ENCODE peak calls at places on chromosomes 2 and 18, in six cellular contexts. X is ovary, I is sigmoid colon, N is transverse colon, K is H1, F is stomach. D is an unnamed sample.

GRCh38 chr2:111139637-111140317 is 19.1 kb downstream of the BCL2L11 start:
- DNase-seq in N (no peak), X (no peak), I (no peak), K (no peak), F (peak), D (no peak)

GRCh38 chr2:239819974-239820555 is 205.1 kb downstream of the NDUFA10 start:
- DNase-seq in K (no peak), X (peak), N (no peak), I (peak), F (peak), D (no peak)

GRCh38 chr2:234076451-234076850 is 25.9 kb downstream of the SPP2 start:
- DNase-seq in I (no peak), F (peak), K (no peak), X (no peak), N (no peak), D (no peak)

GRCh38 chr2:189609853-189610252 is 29.3 kb upstream of the SLC40A1 start:
- DNase-seq in K (no peak), I (no peak), F (no peak), N (no peak), X (no peak), D (no peak)

GRCh38 chr2:56476509-56477071 is 292.8 kb downstream of the CCDC85A start:
- DNase-seq in K (no peak), F (no peak), X (no peak), I (no peak), N (no peak), D (no peak)

GRCh38 chr2:110114007-110114591 is 1.5 kb downstream of the MALL start:
- DNase-seq in N (peak), K (no peak), I (no peak), F (no peak), X (no peak), D (peak)

GRCh38 chr18:59660976-59661743 is 36.1 kb downstream of the CCBE1 start:
- DNase-seq in I (no peak), X (no peak), K (no peak), N (no peak), F (no peak), D (no peak)

GRCh38 chr2:240153418-240153817 is 13.0 kb upstream of the OTOS start:
- DNase-seq in N (no peak), F (no peak), I (peak), X (no peak), K (no peak), D (no peak)

GRCh38 chr2:26621469-26622199 is 19.5 kb downstream of the CIB4 start:
- DNase-seq in N (no peak), I (no peak), K (no peak), X (no peak), F (no peak), D (no peak)

GRCh38 chr2:225076125-225076524 is 33.9 kb upstream of the DOCK10 start:
- DNase-seq in N (no peak), X (no peak), K (no peak), I (no peak), F (no peak), D (no peak)

GRCh38 chr2:96120991-96121390 is 4.6 kb upstream of the ADRA2B start:
- DNase-seq in N (no peak), F (no peak), I (no peak), X (no peak), K (no peak), D (no peak)

GRCh38 chr2:21928292-21928691 is 804.5 kb downstream of the TDRD15 start:
- DNase-seq in I (no peak), F (no peak), N (no peak), X (no peak), K (no peak), D (no peak)
- TF ChIP-seq CTCF in I (no peak), F (no peak), N (no peak), X (no peak), K (peak), D (no peak)

DNA sequence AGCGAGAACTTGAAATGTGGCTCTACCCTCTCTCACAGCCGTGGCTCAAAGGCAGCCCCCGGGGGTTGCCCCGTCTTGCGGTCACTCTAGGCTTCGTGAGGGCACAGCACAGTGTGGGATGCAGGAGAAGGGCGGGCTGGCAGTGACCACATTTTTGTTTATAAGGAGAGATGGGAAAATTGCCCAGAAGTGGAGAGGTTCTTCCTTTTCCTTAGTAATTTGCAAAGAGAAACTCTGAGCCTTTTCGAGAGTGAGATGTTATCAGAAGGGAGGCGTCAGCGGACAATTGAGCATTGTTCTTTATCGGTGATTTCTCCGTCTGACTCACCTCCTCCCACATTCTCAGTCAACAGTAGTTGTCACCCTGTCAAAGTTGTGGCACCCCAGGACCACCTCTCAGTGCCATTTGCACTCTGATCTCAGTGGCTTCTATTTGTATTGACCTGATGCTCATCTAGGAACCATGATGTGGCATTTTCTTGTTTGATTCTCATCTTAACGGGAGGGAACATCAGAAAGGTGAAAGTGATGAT is 89.6 kb downstream of the ACAA2 start:
- DNase-seq in X (no peak), I (no peak), K (no peak), F (no peak), N (peak), D (peak)
- TF ChIP-seq EP300 in X (no peak), I (no peak), K (no peak), F (no peak), N (no peak), D (no peak)

DNA sequence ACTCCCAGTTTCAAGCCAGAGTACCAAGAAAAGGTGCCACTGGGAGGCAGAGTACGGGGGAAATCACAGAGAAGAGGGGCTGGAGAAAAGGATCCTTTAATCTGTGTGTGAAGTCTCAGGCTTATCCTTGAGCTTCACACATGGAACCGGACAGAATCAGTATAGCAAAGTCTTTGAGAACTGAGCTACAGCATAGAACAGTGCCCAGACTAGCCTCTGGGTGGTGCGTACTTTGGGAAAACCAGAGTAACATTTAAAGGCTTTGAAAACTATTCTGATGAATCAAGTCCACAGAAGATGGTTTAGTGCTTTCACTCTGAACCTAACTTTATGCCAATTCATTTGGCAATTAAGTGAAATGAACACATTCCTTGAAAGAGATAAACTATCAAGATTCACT is 83.1 kb downstream of the BABAM2 start:
- DNase-seq in I (no peak), X (no peak), N (no peak), F (no peak), K (no peak), D (no peak)
- TF ChIP-seq CTCF in I (no peak), X (no peak), N (no peak), F (no peak), K (peak), D (no peak)

GRCh38 chr2:173300458-173300857 is 54.2 kb upstream of the CDCA7 start:
- DNase-seq in X (no peak), I (no peak), K (no peak), N (no peak), F (no peak), D (no peak)
- TF ChIP-seq EP300 in X (no peak), I (no peak), K (no peak), N (no peak), F (no peak), D (no peak)

GRCh38 chr2:7468955-7469354 is 551.7 kb downstream of the RNF144A start:
- DNase-seq in F (no peak), K (no peak), I (no peak), N (no peak), X (no peak), D (no peak)
- TF ChIP-seq CTCF in F (no peak), K (no peak), I (no peak), N (no peak), X (no peak), D (no peak)

DNA sequence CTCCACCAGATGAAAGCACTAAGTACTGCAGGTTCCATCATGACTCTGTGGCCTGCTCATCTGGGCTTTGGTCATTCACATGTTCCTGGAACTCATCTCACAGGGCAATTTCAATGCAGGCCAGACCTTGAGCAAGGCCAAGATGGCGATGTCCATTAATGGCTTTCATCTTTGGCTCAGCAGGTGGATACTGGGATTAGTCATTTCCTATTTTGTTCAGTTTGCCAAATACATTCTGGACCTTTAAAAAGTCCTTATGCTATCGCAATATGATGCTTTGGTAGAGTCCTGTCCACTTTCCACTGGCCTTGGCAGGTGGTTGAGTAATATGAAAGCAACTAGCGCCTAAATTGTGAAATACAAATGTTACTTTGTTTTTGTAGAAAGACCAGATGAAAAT is 170.1 kb upstream of the REV1 start:
- DNase-seq in F (no peak), I (peak), X (no peak), N (no peak), K (no peak), D (no peak)
- TF ChIP-seq EP300 in F (no peak), I (no peak), X (no peak), N (no peak), K (no peak), D (no peak)

D was measured in upper lobe of left lung.